ENCODE peak calls at places on chromosomes 5 and 9, in five cellular contexts. L is HCT116, T is WTC11, X is HepG2, Q is A549. K is an unnamed sample.

GRCh38 chr5:77748160-77748559 is 28.0 kb downstream of the TBCA start:
- DNase-seq in L (no peak), T (no peak), X (no peak), Q (no peak), K (no peak)

GRCh38 chr5:135492319-135492626 is 40.1 kb upstream of the TIFAB start:
- DNase-seq in L (no peak), T (no peak), X (no peak), Q (no peak), K (peak; percentile 55)

GRCh38 chr9:108184941-108185340 is 670.8 kb downstream of the ACTL7B start:
- DNase-seq in L (no peak), T (no peak), X (no peak), Q (no peak), K (no peak)

GRCh38 chr9:4366649-4367330 is 66.9 kb upstream of the GLIS3 start:
- DNase-seq in L (peak; percentile 32), T (peak; percentile 54), X (peak; percentile 10), Q (peak; percentile 74), K (peak; percentile 75)

GRCh38 chr9:93028448-93029006 is 30.0 kb upstream of the SUSD3 start:
- DNase-seq in L (no peak), T (no peak), X (no peak), Q (no peak), K (peak; percentile 98)

GRCh38 chr5:84274585-84275468 is 109.9 kb downstream of the EDIL3 start:
- DNase-seq in L (peak; percentile 26), T (peak; percentile 51), X (peak; percentile 9), Q (peak; percentile 38), K (peak; percentile 43)

GRCh38 chr5:73638344-73639095 is 12.5 kb downstream of the ARHGEF28 start:
- DNase-seq in L (no peak), T (no peak), X (no peak), Q (peak; percentile 33), K (no peak)

GRCh38 chr5:36696059-36696673 is 89.8 kb downstream of the SLC1A3 start:
- DNase-seq in L (peak; percentile 69), T (peak; percentile 79), X (peak; percentile 26), Q (peak; percentile 71), K (peak; percentile 73)

GRCh38 chr9:34486572-34486971 is 28.0 kb downstream of the DNAI1 start:
- DNase-seq in L (no peak), T (no peak), X (no peak), Q (no peak), K (no peak)

GRCh38 chr5:43627028-43627427 is 24.0 kb downstream of the NNT start:
- DNase-seq in L (peak; percentile 66), T (peak; percentile 61), X (peak; percentile 70), Q (peak; percentile 81), K (peak; percentile 78)

GRCh38 chr5:68268363-68269130 is 53.0 kb downstream of the PIK3R1 start:
- DNase-seq in L (no peak), T (no peak), X (no peak), Q (no peak), K (no peak)

GRCh38 chr9:28503573-28503972 is 930.3 kb upstream of the C9orf72 start:
- DNase-seq in L (no peak), T (no peak), X (no peak), Q (no peak), K (no peak)

GRCh38 chr5:137997726-137998213 is 35.1 kb downstream of the FAM13B start:
- DNase-seq in L (no peak), T (no peak), X (peak; percentile 18), Q (peak; percentile 36), K (peak; percentile 68)

DNA sequence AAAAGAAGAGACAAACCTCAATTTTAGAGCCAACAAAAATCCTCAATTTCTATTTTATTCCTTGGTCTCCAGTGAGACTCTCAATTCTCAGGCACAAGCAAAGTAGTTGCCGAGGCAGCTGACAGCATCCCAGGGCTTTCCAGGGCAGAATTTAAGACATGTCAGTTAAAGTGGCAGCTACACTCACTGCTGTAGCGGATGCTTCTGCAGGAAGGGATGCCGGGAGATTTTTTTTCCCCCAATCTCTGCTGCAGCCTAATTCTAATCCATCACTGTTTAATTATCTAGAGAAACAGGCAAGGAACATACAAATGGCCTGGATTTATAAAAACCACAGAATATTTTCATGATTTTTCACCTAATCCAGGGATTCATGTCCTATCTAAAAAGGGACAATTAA is 57.0 kb downstream of the TTC39B start:
- DNase-seq in L (no peak), T (peak; percentile 16), X (no peak), Q (no peak), K (no peak)
- TF ChIP-seq MAX in L (no peak), T (no peak), X (no peak), Q (no peak), K (no peak)

DNA sequence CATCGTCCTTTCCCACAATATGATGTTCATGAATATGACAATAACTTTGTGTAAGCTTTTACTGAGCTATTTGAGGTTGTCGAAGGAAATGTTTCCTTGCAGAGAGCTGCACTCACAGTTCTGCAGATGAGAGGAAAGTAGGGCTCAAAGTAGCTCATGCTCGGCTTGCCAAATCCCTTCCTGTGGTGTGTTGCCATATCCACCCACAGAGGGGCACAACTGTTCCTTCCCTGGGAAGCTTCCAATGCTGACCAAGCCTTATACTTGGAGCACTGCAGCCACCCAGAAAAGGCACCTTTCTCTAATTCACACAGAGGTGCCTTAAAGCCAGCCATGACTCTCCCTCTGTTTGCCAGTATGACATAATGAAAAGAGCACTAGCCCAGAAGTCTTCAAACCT is 390.3 kb downstream of the CAAP1 start:
- DNase-seq in L (no peak), T (peak; percentile 64), X (no peak), Q (no peak), K (no peak)
- TF ChIP-seq MAX in L (no peak), T (no peak), X (no peak), Q (no peak), K (no peak)

GRCh38 chr9:81461196-81461595 is 228.2 kb downstream of the TLE1 start:
- DNase-seq in L (no peak), T (no peak), X (no peak), Q (no peak), K (no peak)

GRCh38 chr9:81459591-81459990 is 229.8 kb downstream of the TLE1 start:
- DNase-seq in L (no peak), T (no peak), X (no peak), Q (no peak), K (no peak)

GRCh38 chr9:81455826-81456225 is 233.5 kb downstream of the TLE1 start:
- DNase-seq in L (no peak), T (no peak), X (no peak), Q (no peak), K (no peak)

GRCh38 chr9:81455417-81455816 is 233.9 kb downstream of the TLE1 start:
- DNase-seq in L (no peak), T (no peak), X (no peak), Q (no peak), K (no peak)

GRCh38 chr9:81456431-81456970 is 232.8 kb downstream of the TLE1 start:
- DNase-seq in L (no peak), T (no peak), X (no peak), Q (no peak), K (no peak)
- TF ChIP-seq MAX in L (no peak), T (no peak), X (no peak), Q (no peak), K (no peak)

GRCh38 chr9:74498616-74499095 is 1.5 kb downstream of the RORB start:
- DNase-seq in L (no peak), T (peak; percentile 31), X (no peak), Q (no peak), K (no peak)

GRCh38 chr9:74499111-74499601 is 2.0 kb downstream of the RORB start:
- DNase-seq in L (no peak), T (peak; percentile 30), X (no peak), Q (no peak), K (no peak)

GRCh38 chr9:74497750-74498615 is 848 bp downstream of the RORB start:
- DNase-seq in L (no peak), T (peak; percentile 63), X (no peak), Q (peak; percentile 37), K (no peak)

GRCh38 chr9:74499770-74500583 is 2.8 kb downstream of the RORB start:
- DNase-seq in L (no peak), T (peak; percentile 28), X (no peak), Q (no peak), K (no peak)

DNA sequence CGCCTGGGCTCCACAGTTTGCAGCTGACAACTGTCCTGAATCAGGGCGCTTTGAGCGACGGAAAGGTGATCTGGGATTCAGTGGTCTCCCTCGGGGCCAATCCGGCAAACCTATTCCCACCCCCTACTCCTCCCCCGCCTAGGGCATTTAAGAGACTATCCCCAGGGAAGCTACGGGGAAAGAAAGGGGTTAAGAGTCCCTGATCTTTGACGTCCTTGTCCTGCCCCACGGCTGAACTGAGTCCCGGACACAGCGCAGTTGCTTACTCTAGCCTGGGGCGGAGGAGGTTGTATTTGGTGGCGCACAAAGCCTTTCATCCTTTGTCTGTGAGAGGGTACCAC is 3.4 kb downstream of the RORB start:
- DNase-seq in L (no peak), T (peak; percentile 38), X (no peak), Q (no peak), K (no peak)
- TF ChIP-seq MAX in L (no peak), T (no peak), X (no peak), Q (no peak), K (no peak)

GRCh38 chr5:110054240-110054639 is 364.5 kb downstream of the MAN2A1 start:
- DNase-seq in L (peak; percentile 1), T (no peak), X (peak; percentile 9), Q (peak; percentile 3), K (peak; percentile 56)
- TF ChIP-seq MAX in L (no peak), T (no peak), X (no peak), Q (no peak), K (no peak)

GRCh38 chr9:130327781-130328348 is 62.3 kb downstream of the HMCN2 start:
- DNase-seq in L (no peak), T (no peak), X (no peak), Q (no peak), K (no peak)
- TF ChIP-seq MAX in L (no peak), T (no peak), X (no peak), Q (no peak), K (no peak)

DNA sequence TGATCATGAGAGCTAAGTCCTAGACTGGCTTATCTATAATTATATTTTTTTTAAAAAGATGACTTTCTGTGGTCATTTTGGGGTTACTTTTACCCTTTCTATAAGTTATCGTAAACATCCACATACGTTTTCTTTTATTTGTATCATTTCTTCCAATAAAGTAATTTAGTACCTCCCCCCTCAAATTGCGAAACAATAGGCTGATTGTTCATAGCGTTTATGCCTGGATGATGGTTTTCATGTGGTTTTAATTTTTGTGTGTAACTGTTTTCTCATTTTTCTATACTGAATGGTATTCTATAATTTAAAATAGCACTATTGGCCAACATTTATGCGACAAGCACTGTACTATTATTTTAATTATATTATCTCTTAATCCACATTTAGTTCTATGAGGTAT is 44.5 kb downstream of the SMC5 start:
- DNase-seq in L (no peak), T (no peak), X (no peak), Q (no peak), K (no peak)
- TF ChIP-seq MAX in L (no peak), T (no peak), X (no peak), Q (no peak), K (no peak)

GRCh38 chr9:110619831-110620230 is 40.3 kb upstream of the SVEP1 start:
- DNase-seq in L (no peak), T (no peak), X (no peak), Q (no peak), K (no peak)

GRCh38 chr9:110620726-110621125 is 41.2 kb upstream of the SVEP1 start:
- DNase-seq in L (no peak), T (no peak), X (no peak), Q (no peak), K (no peak)

DNA sequence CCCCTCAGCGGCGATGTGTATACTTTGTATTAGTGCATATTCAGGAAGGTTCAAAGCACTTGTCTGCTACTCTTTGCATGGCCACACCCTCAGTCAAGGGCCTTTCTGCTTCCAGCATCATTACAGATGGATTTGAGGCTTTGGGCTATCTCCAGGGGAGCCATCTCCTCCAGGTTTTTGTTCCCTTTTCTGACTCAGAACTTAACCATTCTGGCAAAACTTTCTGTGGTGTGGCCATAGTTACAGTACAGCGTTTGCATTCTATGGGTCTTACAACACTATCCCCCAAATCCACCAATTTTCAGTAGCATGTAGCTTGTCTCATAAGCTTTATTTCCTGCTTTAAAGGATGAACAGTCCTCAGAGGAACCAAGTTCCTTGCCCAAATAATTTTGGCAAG is 36.0 kb upstream of the SVEP1 start:
- DNase-seq in L (no peak), T (no peak), X (no peak), Q (no peak), K (no peak)
- TF ChIP-seq MAX in L (no peak), T (no peak), X (no peak), Q (no peak), K (no peak)

K was measured in NB4.